ENCODE peak calls at places on chromosomes 3 and 15, in four cellular contexts. One of them, this sample, is unnamed.

GRCh38 chr3:155664922-155665695 is 79.8 kb downstream of the PLCH1 start:
- DNase-seq in BE2C: no peak
- DNase-seq in RCC 7860: peak
- DNase-seq in adrenal gland: peak
- DNase-seq in this sample: peak

GRCh38 chr3:138608322-138609214 is at the start of gene FAIM:
- DNase-seq in BE2C: peak
- DNase-seq in RCC 7860: peak
- DNase-seq in adrenal gland: peak
- DNase-seq in this sample: peak

GRCh38 chr15:87863152-87863551 is 393.4 kb downstream of the NTRK3 start:
- DNase-seq in BE2C: no peak
- DNase-seq in RCC 7860: no peak
- DNase-seq in adrenal gland: no peak
- DNase-seq in this sample: no peak

GRCh38 chr3:57918123-57918837 is 89.9 kb upstream of the FLNB start:
- DNase-seq in BE2C: no peak
- DNase-seq in RCC 7860: no peak
- DNase-seq in adrenal gland: no peak
- DNase-seq in this sample: peak

GRCh38 chr15:98923159-98923558 is 84.4 kb downstream of the PGPEP1L start:
- DNase-seq in BE2C: no peak
- DNase-seq in RCC 7860: no peak
- DNase-seq in adrenal gland: peak
- DNase-seq in this sample: no peak

GRCh38 chr15:48170981-48171380 is 7.1 kb downstream of the MYEF2 start:
- DNase-seq in BE2C: no peak
- DNase-seq in RCC 7860: no peak
- DNase-seq in adrenal gland: no peak
- DNase-seq in this sample: no peak

GRCh38 chr15:73859236-73859635 is 14.1 kb upstream of the TBC1D21 start:
- DNase-seq in BE2C: no peak
- DNase-seq in RCC 7860: no peak
- DNase-seq in adrenal gland: no peak
- DNase-seq in this sample: no peak

GRCh38 chr3:155026999-155027591 is 53.0 kb upstream of the MME start:
- DNase-seq in BE2C: no peak
- DNase-seq in RCC 7860: peak
- DNase-seq in adrenal gland: no peak
- DNase-seq in this sample: peak

GRCh38 chr15:85335193-85335939 is 45.0 kb upstream of the AKAP13 start:
- DNase-seq in BE2C: no peak
- DNase-seq in RCC 7860: no peak
- DNase-seq in adrenal gland: no peak
- DNase-seq in this sample: no peak

GRCh38 chr3:24945575-24945974 is 450.9 kb upstream of the THRB start:
- DNase-seq in BE2C: no peak
- DNase-seq in RCC 7860: no peak
- DNase-seq in adrenal gland: no peak
- DNase-seq in this sample: no peak

GRCh38 chr15:74432968-74433591 is 678 bp downstream of the SEMA7A start:
- DNase-seq in BE2C: no peak
- DNase-seq in RCC 7860: no peak
- DNase-seq in adrenal gland: no peak
- DNase-seq in this sample: no peak

GRCh38 chr3:31274406-31275024 is 258.2 kb upstream of the STT3B start:
- DNase-seq in BE2C: no peak
- DNase-seq in RCC 7860: no peak
- DNase-seq in adrenal gland: no peak
- DNase-seq in this sample: peak

GRCh38 chr15:63913786-63914185 is 80.0 kb upstream of the HERC1 start:
- DNase-seq in BE2C: no peak
- DNase-seq in RCC 7860: no peak
- DNase-seq in adrenal gland: no peak
- DNase-seq in this sample: no peak

GRCh38 chr3:99789322-99789721 is 28.3 kb upstream of the CMSS1 start:
- DNase-seq in BE2C: peak
- DNase-seq in RCC 7860: peak
- DNase-seq in adrenal gland: peak
- DNase-seq in this sample: peak

GRCh38 chr15:50247819-50248650 is 17.5 kb downstream of the HDC start:
- DNase-seq in BE2C: peak
- DNase-seq in RCC 7860: no peak
- DNase-seq in adrenal gland: peak
- DNase-seq in this sample: no peak

GRCh38 chr15:63483521-63484371 is 20.6 kb upstream of the USP3 start:
- DNase-seq in BE2C: no peak
- DNase-seq in RCC 7860: no peak
- DNase-seq in adrenal gland: peak
- DNase-seq in this sample: no peak

GRCh38 chr3:67863869-67864268 is 209.5 kb upstream of the SUCLG2 start:
- DNase-seq in BE2C: no peak
- DNase-seq in RCC 7860: no peak
- DNase-seq in adrenal gland: no peak
- DNase-seq in this sample: peak

GRCh38 chr3:102605146-102605545 is 170.3 kb downstream of the ZPLD1 start:
- DNase-seq in BE2C: no peak
- DNase-seq in RCC 7860: no peak
- DNase-seq in adrenal gland: no peak
- DNase-seq in this sample: no peak

GRCh38 chr15:20340331-20340811 is 201.2 kb downstream of the GOLGA6L6 start:
- DNase-seq in BE2C: peak
- DNase-seq in RCC 7860: no peak
- DNase-seq in adrenal gland: no peak
- DNase-seq in this sample: no peak

GRCh38 chr3:5122741-5123706 is 932 bp downstream of the ARL8B start:
- DNase-seq in BE2C: no peak
- DNase-seq in RCC 7860: peak
- DNase-seq in adrenal gland: peak
- DNase-seq in this sample: peak

GRCh38 chr3:23175361-23176073 is 27.6 kb upstream of the UBE2E2 start:
- DNase-seq in BE2C: no peak
- DNase-seq in RCC 7860: no peak
- DNase-seq in adrenal gland: no peak
- DNase-seq in this sample: no peak

GRCh38 chr3:60770532-60770931 is 480.7 kb downstream of the FHIT start:
- DNase-seq in BE2C: no peak
- DNase-seq in RCC 7860: no peak
- DNase-seq in adrenal gland: no peak
- DNase-seq in this sample: no peak

GRCh38 chr3:4719011-4719649 is 226.0 kb downstream of the ITPR1 start:
- DNase-seq in BE2C: no peak
- DNase-seq in RCC 7860: no peak
- DNase-seq in adrenal gland: no peak
- DNase-seq in this sample: peak

GRCh38 chr15:70343961-70344360 is 246.2 kb upstream of the TLE3 start:
- DNase-seq in BE2C: no peak
- DNase-seq in RCC 7860: no peak
- DNase-seq in adrenal gland: no peak
- DNase-seq in this sample: no peak

GRCh38 chr15:63946524-63947065 is 99.7 kb downstream of the DAPK2 start:
- DNase-seq in BE2C: no peak
- DNase-seq in RCC 7860: no peak
- DNase-seq in adrenal gland: no peak
- DNase-seq in this sample: no peak

GRCh38 chr3:86814321-86814720 is 176.6 kb downstream of the VGLL3 start:
- DNase-seq in BE2C: no peak
- DNase-seq in RCC 7860: no peak
- DNase-seq in adrenal gland: no peak
- DNase-seq in this sample: no peak

GRCh38 chr3:66836363-66837152 is 161.5 kb upstream of the KBTBD8 start:
- DNase-seq in BE2C: no peak
- DNase-seq in RCC 7860: no peak
- DNase-seq in adrenal gland: no peak
- DNase-seq in this sample: no peak

GRCh38 chr15:75356539-75356938 is 9.7 kb downstream of the NEIL1 start:
- DNase-seq in BE2C: no peak
- DNase-seq in RCC 7860: no peak
- DNase-seq in adrenal gland: no peak
- DNase-seq in this sample: no peak

GRCh38 chr3:83500422-83500821 is 1458.4 kb upstream of the CADM2 start:
- DNase-seq in BE2C: peak
- DNase-seq in RCC 7860: peak
- DNase-seq in adrenal gland: no peak
- DNase-seq in this sample: no peak

GRCh38 chr3:139564290-139564861 is 24.8 kb upstream of the RBP1 start:
- DNase-seq in BE2C: peak
- DNase-seq in RCC 7860: no peak
- DNase-seq in adrenal gland: peak
- DNase-seq in this sample: no peak